ENCODE peak calls at places on chromosome 11, in nine cellular contexts. One of them, this sample, is unnamed.

GRCh38 chr11:92789761-92790160 is 179.7 kb upstream of the MTNR1B start:
- DNase-seq in HCT116: no peak
- DNase-seq in Caco-2: no peak
- DNase-seq in PC-3: no peak
- DNase-seq in lung: no peak
- DNase-seq in GM23338: no peak
- DNase-seq in PC-9: no peak
- DNase-seq in H1: no peak
- DNase-seq in A549: no peak
- DNase-seq in this sample: no peak

GRCh38 chr11:68461284-68461861 is 821 bp downstream of the PPP6R3 start:
- DNase-seq in HCT116: no peak
- DNase-seq in Caco-2: peak
- DNase-seq in PC-3: peak
- DNase-seq in lung: no peak
- DNase-seq in GM23338: peak
- DNase-seq in PC-9: peak
- DNase-seq in H1: no peak
- DNase-seq in A549: peak
- DNase-seq in this sample: peak

GRCh38 chr11:40032331-40032730 is 1427.1 kb downstream of the LRRC4C start:
- DNase-seq in HCT116: no peak
- DNase-seq in Caco-2: no peak
- DNase-seq in PC-3: no peak
- DNase-seq in lung: no peak
- DNase-seq in GM23338: peak
- DNase-seq in PC-9: no peak
- DNase-seq in H1: no peak
- DNase-seq in A549: no peak
- DNase-seq in this sample: no peak

GRCh38 chr11:723120-723883 is 17.3 kb downstream of the EPS8L2 start:
- DNase-seq in HCT116: no peak
- DNase-seq in Caco-2: no peak
- DNase-seq in PC-3: peak
- DNase-seq in lung: no peak
- DNase-seq in GM23338: peak
- DNase-seq in PC-9: no peak
- DNase-seq in H1: no peak
- DNase-seq in A549: no peak
- DNase-seq in this sample: peak

GRCh38 chr11:124329787-124330478 is 9.9 kb upstream of the OR8D2 start:
- DNase-seq in HCT116: no peak
- DNase-seq in Caco-2: no peak
- DNase-seq in PC-3: peak
- DNase-seq in lung: no peak
- DNase-seq in GM23338: peak
- DNase-seq in PC-9: no peak
- DNase-seq in H1: no peak
- DNase-seq in A549: no peak
- DNase-seq in this sample: peak

GRCh38 chr11:104254347-104254746 is 90.4 kb upstream of the PDGFD start:
- DNase-seq in HCT116: peak
- DNase-seq in Caco-2: peak
- DNase-seq in PC-3: peak
- DNase-seq in lung: no peak
- DNase-seq in GM23338: peak
- DNase-seq in PC-9: no peak
- DNase-seq in H1: peak
- DNase-seq in A549: no peak
- DNase-seq in this sample: peak

GRCh38 chr11:113387605-113388211 is at the start of gene ANKK1:
- DNase-seq in HCT116: peak
- DNase-seq in Caco-2: no peak
- DNase-seq in PC-3: no peak
- DNase-seq in lung: no peak
- DNase-seq in GM23338: peak
- DNase-seq in PC-9: no peak
- DNase-seq in H1: peak
- DNase-seq in A549: no peak
- DNase-seq in this sample: no peak

GRCh38 chr11:43316451-43316850 is 4.7 kb downstream of the API5 start:
- DNase-seq in HCT116: no peak
- DNase-seq in Caco-2: no peak
- DNase-seq in PC-3: peak
- DNase-seq in lung: no peak
- DNase-seq in GM23338: no peak
- DNase-seq in PC-9: no peak
- DNase-seq in H1: no peak
- DNase-seq in A549: no peak
- DNase-seq in this sample: no peak

GRCh38 chr11:65872555-65873279 is at the start of gene EFEMP2:
- DNase-seq in HCT116: no peak
- DNase-seq in Caco-2: no peak
- DNase-seq in PC-3: no peak
- DNase-seq in lung: no peak
- DNase-seq in GM23338: no peak
- DNase-seq in PC-9: no peak
- DNase-seq in H1: no peak
- DNase-seq in A549: no peak
- DNase-seq in this sample: no peak

GRCh38 chr11:65613091-65613928 is 711 bp downstream of the MAP3K11 start:
- DNase-seq in HCT116: no peak
- DNase-seq in Caco-2: no peak
- DNase-seq in PC-3: peak
- DNase-seq in lung: no peak
- DNase-seq in GM23338: peak
- DNase-seq in PC-9: no peak
- DNase-seq in H1: no peak
- DNase-seq in A549: peak
- DNase-seq in this sample: no peak

GRCh38 chr11:77139201-77139600 is 11.2 kb downstream of the MYO7A start:
- DNase-seq in HCT116: no peak
- DNase-seq in Caco-2: no peak
- DNase-seq in PC-3: no peak
- DNase-seq in lung: no peak
- DNase-seq in GM23338: no peak
- DNase-seq in PC-9: no peak
- DNase-seq in H1: no peak
- DNase-seq in A549: no peak
- DNase-seq in this sample: no peak
- TF ChIP-seq CTCF in HCT116: no peak
- TF ChIP-seq CTCF in Caco-2: no peak
- TF ChIP-seq CTCF in PC-3: no peak
- TF ChIP-seq CTCF in lung: no peak
- TF ChIP-seq CTCF in GM23338: no peak
- TF ChIP-seq CTCF in PC-9: no peak
- TF ChIP-seq CTCF in H1: no peak
- TF ChIP-seq CTCF in A549: no peak
- TF ChIP-seq CTCF in this sample: no peak

GRCh38 chr11:64230209-64230984 is at the start of gene DNAJC4:
- DNase-seq in HCT116: peak
- DNase-seq in Caco-2: peak
- DNase-seq in PC-3: peak
- DNase-seq in lung: peak
- DNase-seq in GM23338: peak
- DNase-seq in PC-9: peak
- DNase-seq in H1: no peak
- DNase-seq in A549: peak
- DNase-seq in this sample: peak

GRCh38 chr11:64230985-64231365 is 627 bp downstream of the DNAJC4 start:
- DNase-seq in HCT116: no peak
- DNase-seq in Caco-2: no peak
- DNase-seq in PC-3: no peak
- DNase-seq in lung: no peak
- DNase-seq in GM23338: no peak
- DNase-seq in PC-9: no peak
- DNase-seq in H1: no peak
- DNase-seq in A549: no peak
- DNase-seq in this sample: no peak

GRCh38 chr11:64229959-64230208 is 464 bp upstream of the DNAJC4 start:
- DNase-seq in HCT116: no peak
- DNase-seq in Caco-2: no peak
- DNase-seq in PC-3: no peak
- DNase-seq in lung: no peak
- DNase-seq in GM23338: no peak
- DNase-seq in PC-9: no peak
- DNase-seq in H1: no peak
- DNase-seq in A549: no peak
- DNase-seq in this sample: no peak

GRCh38 chr11:64232182-64233018 is 2.0 kb upstream of the VEGFB start:
- DNase-seq in HCT116: no peak
- DNase-seq in Caco-2: no peak
- DNase-seq in PC-3: no peak
- DNase-seq in lung: no peak
- DNase-seq in GM23338: no peak
- DNase-seq in PC-9: no peak
- DNase-seq in H1: no peak
- DNase-seq in A549: no peak
- DNase-seq in this sample: no peak

DNA sequence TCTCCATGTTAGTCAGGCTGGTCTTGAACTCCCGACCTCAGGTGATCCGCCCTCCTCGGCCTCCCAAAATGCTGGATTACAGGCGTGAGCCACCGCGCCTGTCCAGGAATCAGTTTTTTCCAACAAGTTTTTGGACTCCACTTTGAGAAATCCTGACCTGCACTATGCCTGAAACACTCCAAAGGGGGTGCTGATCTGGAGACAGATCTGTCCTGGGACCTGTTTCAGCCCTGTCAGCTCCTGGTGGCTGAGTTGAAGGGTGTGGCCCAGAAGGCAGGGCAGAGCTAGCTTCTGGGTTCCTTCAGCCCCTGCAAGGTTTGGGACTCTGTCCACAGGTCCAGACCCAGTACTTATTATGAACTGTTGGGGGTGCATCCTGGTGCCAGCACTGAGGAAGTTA is 1.2 kb downstream of the DNAJC4 start:
- DNase-seq in HCT116: no peak
- DNase-seq in Caco-2: no peak
- DNase-seq in PC-3: no peak
- DNase-seq in lung: no peak
- DNase-seq in GM23338: no peak
- DNase-seq in PC-9: no peak
- DNase-seq in H1: no peak
- DNase-seq in A549: no peak
- DNase-seq in this sample: no peak
- H3K4me3 ChIP-seq in HCT116: no peak
- H3K4me3 ChIP-seq in Caco-2: no peak
- H3K4me3 ChIP-seq in PC-3: no peak
- H3K4me3 ChIP-seq in lung: no peak
- H3K4me3 ChIP-seq in GM23338: peak
- H3K4me3 ChIP-seq in PC-9: no peak
- H3K4me3 ChIP-seq in H1: peak
- H3K4me3 ChIP-seq in A549: no peak
- H3K4me3 ChIP-seq in this sample: no peak

DNA sequence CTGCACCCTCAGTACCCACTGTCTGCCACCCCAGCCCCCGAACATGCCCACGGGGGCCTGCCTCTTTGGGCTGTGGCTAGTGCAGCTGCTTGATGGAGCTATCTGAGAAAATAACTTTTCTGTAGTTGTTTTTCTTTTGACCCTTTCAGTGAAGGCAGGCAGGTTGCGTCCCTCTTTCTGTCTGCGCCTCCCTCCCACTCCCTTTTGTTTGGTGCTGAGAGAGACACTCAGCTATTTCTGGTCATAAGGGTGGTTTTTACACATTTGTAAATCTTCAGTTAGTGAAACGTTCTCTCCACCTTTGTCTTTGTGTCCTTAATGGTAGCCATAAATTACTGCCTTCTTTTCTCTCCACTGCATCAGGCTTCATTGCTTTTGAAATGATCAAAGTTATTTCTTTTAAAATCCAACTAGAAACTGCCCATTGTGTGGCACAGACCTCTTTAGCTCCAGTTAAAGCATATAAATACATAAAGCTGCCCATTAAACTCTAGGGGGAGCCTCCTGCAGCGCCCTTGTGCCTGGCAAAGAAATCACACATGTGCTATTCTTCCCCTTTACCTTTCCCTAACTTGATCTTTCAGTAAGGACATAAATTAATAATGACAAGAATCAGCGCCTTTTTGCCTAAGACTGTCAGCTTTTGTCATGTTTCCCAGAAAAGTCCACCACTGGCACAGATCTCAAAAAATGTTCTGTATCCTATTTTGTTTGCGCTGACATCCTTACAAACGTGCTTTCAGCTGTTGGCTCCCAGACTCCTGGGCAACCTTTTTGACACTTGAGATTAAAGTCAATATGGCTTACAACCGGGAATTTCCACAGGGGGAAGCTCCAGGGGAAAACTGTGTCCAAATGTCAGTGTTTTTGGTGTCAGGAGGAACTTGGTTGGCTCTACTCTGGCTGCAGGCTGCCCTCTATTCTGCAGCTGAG is 1.7 kb upstream of the SCUBE2 start:
- DNase-seq in HCT116: no peak
- DNase-seq in Caco-2: no peak
- DNase-seq in PC-3: peak
- DNase-seq in lung: no peak
- DNase-seq in GM23338: no peak
- DNase-seq in PC-9: no peak
- DNase-seq in H1: no peak
- DNase-seq in A549: no peak
- DNase-seq in this sample: peak
- TF ChIP-seq CTCF in HCT116: peak
- TF ChIP-seq CTCF in Caco-2: no peak
- TF ChIP-seq CTCF in PC-3: peak
- TF ChIP-seq CTCF in lung: no peak
- TF ChIP-seq CTCF in GM23338: peak
- TF ChIP-seq CTCF in PC-9: no peak
- TF ChIP-seq CTCF in H1: peak
- TF ChIP-seq CTCF in A549: peak
- TF ChIP-seq CTCF in this sample: peak

GRCh38 chr11:86061483-86061882 is 7.4 kb downstream of the PICALM start:
- DNase-seq in HCT116: no peak
- DNase-seq in Caco-2: no peak
- DNase-seq in PC-3: no peak
- DNase-seq in lung: no peak
- DNase-seq in GM23338: no peak
- DNase-seq in PC-9: no peak
- DNase-seq in H1: no peak
- DNase-seq in A549: no peak
- DNase-seq in this sample: no peak

GRCh38 chr11:86064236-86064803 is 4.6 kb downstream of the PICALM start:
- DNase-seq in HCT116: no peak
- DNase-seq in Caco-2: no peak
- DNase-seq in PC-3: peak
- DNase-seq in lung: no peak
- DNase-seq in GM23338: no peak
- DNase-seq in PC-9: peak
- DNase-seq in H1: no peak
- DNase-seq in A549: no peak
- DNase-seq in this sample: no peak

GRCh38 chr11:86063536-86063935 is 5.3 kb downstream of the PICALM start:
- DNase-seq in HCT116: no peak
- DNase-seq in Caco-2: no peak
- DNase-seq in PC-3: peak
- DNase-seq in lung: no peak
- DNase-seq in GM23338: no peak
- DNase-seq in PC-9: peak
- DNase-seq in H1: no peak
- DNase-seq in A549: no peak
- DNase-seq in this sample: no peak

GRCh38 chr11:86060544-86060943 is 8.3 kb downstream of the PICALM start:
- DNase-seq in HCT116: no peak
- DNase-seq in Caco-2: no peak
- DNase-seq in PC-3: no peak
- DNase-seq in lung: no peak
- DNase-seq in GM23338: no peak
- DNase-seq in PC-9: no peak
- DNase-seq in H1: no peak
- DNase-seq in A549: no peak
- DNase-seq in this sample: no peak

GRCh38 chr11:86062719-86063118 is 6.2 kb downstream of the PICALM start:
- DNase-seq in HCT116: no peak
- DNase-seq in Caco-2: no peak
- DNase-seq in PC-3: no peak
- DNase-seq in lung: no peak
- DNase-seq in GM23338: peak
- DNase-seq in PC-9: no peak
- DNase-seq in H1: no peak
- DNase-seq in A549: no peak
- DNase-seq in this sample: no peak
- H3K4me3 ChIP-seq in HCT116: no peak
- H3K4me3 ChIP-seq in Caco-2: no peak
- H3K4me3 ChIP-seq in PC-3: no peak
- H3K4me3 ChIP-seq in lung: no peak
- H3K4me3 ChIP-seq in GM23338: no peak
- H3K4me3 ChIP-seq in PC-9: no peak
- H3K4me3 ChIP-seq in H1: no peak
- H3K4me3 ChIP-seq in A549: no peak
- H3K4me3 ChIP-seq in this sample: no peak

This sample was measured in fibroblast of pulmonary artery.